ENCODE peak calls at places on chromosomes 11 and 22, in seven cellular contexts. X is adipocyte, D is body of pancreas, F is right lobe of liver, W is GM23248, P is endothelial cell of umbilical vein, M is endodermal cell. S is an unnamed sample.

GRCh38 chr11:72305077-72305476 is 61.1 kb upstream of the PHOX2A start:
- DNase-seq in X (no peak), D (no peak), F (no peak), W (no peak), P (no peak), M (no peak), S (no peak)

GRCh38 chr11:135004495-135004894 is 592.5 kb upstream of the B3GAT1 start:
- DNase-seq in X (no peak), D (no peak), F (no peak), W (no peak), P (no peak), M (no peak), S (no peak)

GRCh38 chr11:26947904-26948639 is 45.8 kb upstream of the FIBIN start:
- DNase-seq in X (peak; percentile 84), D (no peak), F (no peak), W (peak; percentile 78), P (no peak), M (no peak), S (no peak)

GRCh38 chr11:35792148-35792845 is 129.7 kb downstream of the TRIM44 start:
- DNase-seq in X (peak; percentile 20), D (peak; percentile 44), F (no peak), W (no peak), P (no peak), M (no peak), S (no peak)

GRCh38 chr11:63592975-63593395 is 21.2 kb downstream of the PLAAT3 start:
- DNase-seq in X (peak; percentile 43), D (peak; percentile 26), F (no peak), W (peak; percentile 56), P (no peak), M (peak; percentile 78), S (no peak)

GRCh38 chr11:14101388-14101787 is 138.9 kb downstream of the SPON1 start:
- DNase-seq in X (no peak), D (no peak), F (no peak), W (peak; percentile 46), P (no peak), M (no peak), S (no peak)

GRCh38 chr11:121372028-121372427 is 79.5 kb downstream of the SC5D start:
- DNase-seq in X (no peak), D (no peak), F (no peak), W (no peak), P (no peak), M (no peak), S (no peak)

GRCh38 chr11:69488543-69488940 is 7.1 kb downstream of the LINC01488 start:
- DNase-seq in X (no peak), D (no peak), F (no peak), W (no peak), P (no peak), M (no peak), S (no peak)

GRCh38 chr22:29269731-29270474 is 1.8 kb downstream of the EWSR1 start:
- DNase-seq in X (peak; percentile 37), D (no peak), F (no peak), W (peak; percentile 38), P (peak; percentile 16), M (no peak), S (no peak)

GRCh38 chr11:13103962-13104554 is 94.9 kb downstream of the RASSF10 start:
- DNase-seq in X (no peak), D (no peak), F (no peak), W (no peak), P (no peak), M (no peak), S (no peak)

DNA sequence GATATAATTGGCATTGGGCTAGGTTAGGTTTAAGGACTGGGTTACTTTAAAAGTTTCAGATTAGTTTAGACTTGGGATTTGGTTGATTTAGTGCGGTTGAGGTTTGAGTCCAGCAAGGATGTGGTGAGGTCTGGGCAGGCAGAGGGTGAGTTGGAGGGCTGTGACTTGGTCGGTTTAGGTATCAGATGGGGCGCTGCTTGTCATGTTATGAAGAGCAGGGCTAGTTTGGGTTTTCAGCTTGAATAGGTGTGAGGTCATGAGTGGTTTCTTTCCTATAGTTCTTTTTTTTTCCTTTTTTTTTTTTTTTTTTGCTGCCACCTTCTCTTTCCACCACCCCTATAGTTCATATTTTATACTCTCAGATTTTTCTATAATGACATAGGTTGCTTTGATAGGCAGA is 4.8 kb downstream of the CLCF1 start:
- DNase-seq in X (no peak), D (no peak), F (no peak), W (peak; percentile 27), P (no peak), M (peak; percentile 22), S (peak; percentile 51)
- H3K4me1 ChIP-seq in X (peaks cover 61% of the 10 kb centered on the region), D (peaks cover 40% of the 10 kb centered on the region), F (no peaks in the 10 kb centered on the region), W (peaks cover 55% of the 10 kb centered on the region), P (peaks cover 28% of the 10 kb centered on the region), M (peaks cover 7% of the 10 kb centered on the region), S (peaks cover 71% of the 10 kb centered on the region)

DNA sequence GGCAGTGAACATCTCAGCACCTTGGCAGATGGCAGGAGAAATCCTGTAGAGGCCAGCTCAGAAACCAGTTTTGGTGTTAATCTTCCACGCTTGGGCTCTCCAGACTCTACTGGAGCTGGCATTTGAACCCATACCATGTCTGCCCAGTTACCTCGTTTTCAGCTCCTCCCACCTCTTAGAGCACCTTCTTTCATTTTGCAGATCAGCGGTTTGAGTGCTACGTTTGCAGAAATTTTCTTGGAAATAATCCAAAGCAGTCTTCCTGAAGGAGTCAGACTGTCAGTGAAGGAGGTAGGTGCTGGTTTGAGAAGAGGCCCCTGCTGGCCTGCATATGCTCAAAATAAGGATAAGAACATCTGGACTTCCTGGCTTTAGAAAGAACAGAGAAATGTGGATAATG is 13.7 kb downstream of the COA4 start:
- DNase-seq in X (no peak), D (no peak), F (no peak), W (no peak), P (no peak), M (no peak), S (no peak)
- H3K4me3 ChIP-seq in X (no peak overlapping the region), D (no peak overlapping the region), F (no peak overlapping the region), W (no peak overlapping the region), P (no peak overlapping the region), M (no peak overlapping the region), S (no peak overlapping the region)

DNA sequence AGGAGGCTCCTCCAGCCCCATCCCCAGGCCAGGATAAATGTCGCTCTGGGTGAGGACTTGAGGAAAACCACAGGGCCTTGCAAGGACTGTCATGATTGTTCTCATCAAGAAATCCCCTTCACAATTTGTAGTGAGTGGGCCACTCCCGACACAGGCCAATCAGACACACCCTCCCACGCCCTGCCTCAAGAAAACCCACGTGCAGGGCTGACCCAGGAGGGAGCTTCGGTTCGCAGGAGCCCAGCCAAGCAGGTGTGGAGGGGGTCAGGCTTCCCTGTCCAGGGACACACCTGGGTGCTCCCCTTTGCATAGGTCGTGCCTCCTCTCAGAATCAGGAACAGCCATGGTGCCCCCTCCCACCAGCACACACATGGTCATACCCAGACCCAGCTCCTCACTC is 43.2 kb downstream of the SHANK2 start:
- DNase-seq in X (no peak), D (no peak), F (no peak), W (no peak), P (no peak), M (no peak), S (no peak)
- H3K4me1 ChIP-seq in X (peaks cover 32% of the 10 kb centered on the region), D (peaks cover 38% of the 10 kb centered on the region), F (no peaks in the 10 kb centered on the region), W (no peaks in the 10 kb centered on the region), P (no peaks in the 10 kb centered on the region), M (no peaks in the 10 kb centered on the region), S (no peaks in the 10 kb centered on the region)

GRCh38 chr22:38873469-38874411 is 1.7 kb upstream of the CBX6 start:
- DNase-seq in X (no peak), D (no peak), F (no peak), W (peak; percentile 11), P (no peak), M (peak; percentile 62), S (peak; percentile 13)
- H3K4me3 ChIP-seq in X (peak overlapping the region; percentile 88), D (no peak overlapping the region), F (no peak overlapping the region), W (peak overlapping the region; percentile 79), P (no peak overlapping the region), M (peak overlapping the region; percentile 85), S (peak overlapping the region; percentile 71)

S was measured in CD4-positive, alpha-beta memory T cell.